ENCODE peak calls at places on chromosomes 1 and 21, in ten cellular contexts. T is RWPE2; D is CD4-positive, alpha-beta T cell; A is CD4-positive, CD25-positive, alpha-beta regulatory T cell; C is caudate nucleus; B is cardiac muscle cell; Z is pancreas; H is Karpas-422; N is hepatocyte; U is uterus. L is an unnamed sample.

GRCh38 chr1:119731060-119731459 is 19.3 kb downstream of the PHGDH start:
- DNase-seq in U (no peak), C (no peak), Z (no peak), A (no peak), D (no peak), H (no peak), T (no peak), B (no peak), N (no peak), L (no peak)

GRCh38 chr1:41072051-41072450 is 50.5 kb upstream of the SLFNL1 start:
- DNase-seq in H (no peak), U (no peak), Z (no peak), B (peak), A (no peak), N (no peak), C (no peak), D (no peak), T (no peak), L (no peak)

GRCh38 chr1:3700631-3701030 is 48.3 kb downstream of the TP73 start:
- DNase-seq in T (no peak), A (no peak), H (no peak), N (no peak), D (no peak), U (no peak), C (no peak), Z (no peak), B (no peak), L (no peak)

GRCh38 chr1:59075021-59075420 is 221.9 kb upstream of the FGGY start:
- DNase-seq in D (no peak), H (no peak), Z (no peak), T (no peak), B (no peak), U (no peak), C (no peak), N (no peak), A (no peak), L (no peak)

GRCh38 chr1:209354111-209354839 is 229.2 kb upstream of the CAMK1G start:
- DNase-seq in Z (peak), C (peak), U (peak), D (peak), B (peak), N (peak), T (peak), A (peak), H (peak), L (peak)

GRCh38 chr1:33137800-33138199 is 44.0 kb downstream of the TRIM62 start:
- DNase-seq in U (peak), B (peak), A (peak), D (peak), C (no peak), H (peak), T (no peak), N (peak), Z (no peak), L (peak)

GRCh38 chr1:32988665-32989064 is 24.1 kb upstream of the RNF19B start:
- DNase-seq in B (peak), H (no peak), T (no peak), U (no peak), D (no peak), N (no peak), C (no peak), Z (no peak), A (no peak), L (no peak)

GRCh38 chr1:60427701-60428100 is 354.1 kb upstream of the C1orf87 start:
- DNase-seq in C (no peak), N (no peak), T (no peak), U (no peak), A (no peak), D (no peak), Z (no peak), H (no peak), B (no peak), L (no peak)

GRCh38 chr1:87200875-87201638 is 127.6 kb upstream of the LMO4 start:
- DNase-seq in B (no peak), U (no peak), N (peak), A (no peak), T (no peak), Z (no peak), D (no peak), C (no peak), H (no peak), L (no peak)

GRCh38 chr21:35275776-35276175 is 226.7 kb upstream of the RUNX1 start:
- DNase-seq in N (no peak), D (no peak), U (no peak), H (no peak), C (no peak), Z (no peak), B (peak), A (no peak), T (no peak), L (no peak)

GRCh38 chr1:220974431-220974830 is 95.2 kb downstream of the HLX start:
- DNase-seq in H (no peak), C (no peak), B (no peak), N (no peak), T (no peak), D (no peak), Z (no peak), A (no peak), U (no peak), L (no peak)

GRCh38 chr1:228141082-228141870 is 1.2 kb downstream of the GUK1 start:
- DNase-seq in T (peak), D (no peak), C (no peak), Z (peak), U (peak), A (no peak), N (peak), H (no peak), B (peak), L (no peak)

GRCh38 chr1:5892370-5892769 is 99.9 kb downstream of the NPHP4 start:
- DNase-seq in T (peak), D (no peak), B (no peak), N (no peak), U (no peak), A (no peak), H (no peak), C (no peak), Z (no peak), L (no peak)

GRCh38 chr1:231419738-231420298 is 2.3 kb downstream of the EGLN1 start:
- DNase-seq in Z (no peak), T (no peak), H (peak), A (no peak), B (peak), C (no peak), N (no peak), D (no peak), U (no peak), L (no peak)

GRCh38 chr1:156103521-156103947 is 11.0 kb upstream of the LMNA start:
- DNase-seq in U (peak), C (no peak), D (no peak), T (no peak), B (peak), N (no peak), H (no peak), Z (no peak), A (no peak), L (no peak)

GRCh38 chr1:168689726-168690602 is 39.0 kb downstream of the DPT start:
- DNase-seq in U (no peak), B (peak), T (no peak), D (no peak), Z (peak), C (no peak), N (peak), H (no peak), A (no peak), L (no peak)

GRCh38 chr1:18535391-18536210 is 54.9 kb downstream of the KLHDC7A start:
- DNase-seq in B (no peak), N (peak), U (no peak), H (no peak), T (no peak), A (no peak), D (no peak), C (no peak), Z (peak), L (no peak)

GRCh38 chr1:163412216-163412615 is 90.5 kb downstream of the NUF2 start:
- DNase-seq in N (no peak), B (no peak), C (no peak), A (no peak), H (no peak), T (no peak), D (no peak), Z (no peak), U (no peak), L (no peak)

GRCh38 chr1:203306970-203307541 is 1.7 kb downstream of the BTG2 start:
- DNase-seq in T (no peak), C (no peak), Z (peak), B (no peak), H (peak), D (peak), A (peak), U (no peak), N (peak), L (no peak)

GRCh38 chr1:41742219-41742618 is 176.5 kb downstream of the HIVEP3 start:
- DNase-seq in D (no peak), Z (no peak), N (no peak), B (peak), C (no peak), T (no peak), U (no peak), H (no peak), A (no peak), L (no peak)

GRCh38 chr21:20999567-21000169 is 1.5 kb downstream of the NCAM2 start:
- DNase-seq in Z (no peak), D (no peak), A (no peak), N (peak), B (peak), H (peak), C (peak), T (no peak), U (no peak), L (peak)

GRCh38 chr1:152622803-152623202 is at the start of gene LCE3A:
- DNase-seq in H (peak), N (no peak), U (no peak), B (no peak), D (no peak), Z (no peak), T (no peak), A (no peak), C (no peak), L (no peak)

GRCh38 chr1:202068596-202068995 is 54.1 kb upstream of the GPR37L1 start:
- DNase-seq in Z (no peak), T (no peak), A (no peak), D (no peak), C (no peak), N (no peak), U (no peak), H (no peak), B (no peak), L (no peak)

GRCh38 chr1:207885129-207886032 is 25.5 kb downstream of the CD34 start:
- DNase-seq in H (peak), B (peak), Z (peak), N (peak), D (peak), A (peak), T (peak), U (peak), C (peak), L (peak)

GRCh38 chr1:224114787-224115175 is 870 bp downstream of the FBXO28 start:
- DNase-seq in U (no peak), C (no peak), D (no peak), B (peak), Z (no peak), H (no peak), A (peak), T (no peak), N (peak), L (no peak)

GRCh38 chr1:224057461-224058199 is 56.3 kb upstream of the FBXO28 start:
- DNase-seq in U (no peak), T (no peak), N (no peak), C (no peak), Z (no peak), B (no peak), H (no peak), D (no peak), A (no peak), L (no peak)

GRCh38 chr21:15592271-15592860 is 137.4 kb upstream of the USP25 start:
- DNase-seq in D (no peak), N (peak), C (no peak), U (no peak), A (peak), B (peak), H (peak), T (no peak), Z (no peak), L (no peak)

GRCh38 chr1:43834280-43835140 is 99.1 kb upstream of the ARTN start:
- DNase-seq in D (no peak), C (no peak), T (no peak), B (peak), U (no peak), Z (no peak), H (no peak), A (no peak), N (no peak), L (no peak)

GRCh38 chr1:78520216-78520615 is 29.4 kb downstream of the PTGFR start:
- DNase-seq in B (peak), U (no peak), N (no peak), C (no peak), Z (no peak), T (no peak), H (no peak), D (no peak), A (no peak), L (no peak)

GRCh38 chr1:87240661-87241285 is 87.9 kb upstream of the LMO4 start:
- DNase-seq in Z (no peak), C (no peak), T (no peak), H (no peak), B (no peak), A (no peak), D (no peak), U (no peak), N (no peak), L (no peak)

GRCh38 chr1:242751941-242752340 is 227.4 kb upstream of the PLD5 start:
- DNase-seq in D (no peak), C (no peak), A (no peak), T (no peak), N (no peak), H (no peak), B (no peak), U (no peak), Z (no peak), L (no peak)

GRCh38 chr1:86016076-86016746 is 140.4 kb downstream of the COL24A1 start:
- DNase-seq in Z (no peak), B (no peak), A (no peak), D (no peak), C (no peak), T (no peak), U (no peak), H (no peak), N (no peak), L (no peak)

GRCh38 chr21:33968998-33969353 is 53.4 kb upstream of the ATP5PO start:
- DNase-seq in H (no peak), A (no peak), U (no peak), T (no peak), Z (no peak), N (no peak), B (no peak), C (no peak), D (no peak), L (no peak)

GRCh38 chr1:65393345-65393744 is 27.1 kb upstream of the LEPR start:
- DNase-seq in Z (no peak), D (no peak), B (peak), T (no peak), H (no peak), U (no peak), N (no peak), A (no peak), C (no peak), L (no peak)

GRCh38 chr1:53448241-53448841 is 10.9 kb upstream of the DMRTB1 start:
- DNase-seq in T (no peak), A (no peak), C (no peak), U (no peak), B (no peak), N (no peak), Z (no peak), D (no peak), H (no peak), L (no peak)

GRCh38 chr1:239112536-239112935 is 273.8 kb upstream of the CHRM3 start:
- DNase-seq in A (no peak), N (peak), D (no peak), B (no peak), T (no peak), H (no peak), Z (no peak), C (no peak), U (no peak), L (no peak)

GRCh38 chr1:36818771-36819170 is 215.5 kb downstream of the GRIK3 start:
- DNase-seq in U (no peak), H (no peak), C (no peak), N (no peak), A (no peak), D (no peak), B (no peak), T (no peak), Z (no peak), L (no peak)

GRCh38 chr1:36816348-36816747 is 218.0 kb downstream of the GRIK3 start:
- DNase-seq in T (no peak), Z (no peak), U (no peak), D (no peak), C (no peak), H (no peak), B (no peak), A (no peak), N (no peak), L (no peak)

GRCh38 chr1:36814774-36815173 is 219.5 kb downstream of the GRIK3 start:
- DNase-seq in A (no peak), Z (no peak), T (no peak), D (no peak), H (no peak), B (no peak), C (no peak), N (no peak), U (no peak), L (no peak)
- H3K27ac ChIP-seq in A (no peak), Z (no peak), T (no peak), D (no peak), H (no peak), B (no peak), C (no peak), N (no peak), U (no peak), L (no peak)

GRCh38 chr1:9922342-9922741 is 12.3 kb upstream of the CTNNBIP1 start:
- DNase-seq in D (no peak), B (peak), Z (no peak), H (no peak), U (no peak), N (no peak), A (no peak), T (no peak), C (no peak), L (no peak)
- H3K27ac ChIP-seq in D (no peak), B (peak), Z (no peak), H (no peak), U (no peak), N (no peak), A (no peak), T (no peak), C (no peak), L (no peak)

DNA sequence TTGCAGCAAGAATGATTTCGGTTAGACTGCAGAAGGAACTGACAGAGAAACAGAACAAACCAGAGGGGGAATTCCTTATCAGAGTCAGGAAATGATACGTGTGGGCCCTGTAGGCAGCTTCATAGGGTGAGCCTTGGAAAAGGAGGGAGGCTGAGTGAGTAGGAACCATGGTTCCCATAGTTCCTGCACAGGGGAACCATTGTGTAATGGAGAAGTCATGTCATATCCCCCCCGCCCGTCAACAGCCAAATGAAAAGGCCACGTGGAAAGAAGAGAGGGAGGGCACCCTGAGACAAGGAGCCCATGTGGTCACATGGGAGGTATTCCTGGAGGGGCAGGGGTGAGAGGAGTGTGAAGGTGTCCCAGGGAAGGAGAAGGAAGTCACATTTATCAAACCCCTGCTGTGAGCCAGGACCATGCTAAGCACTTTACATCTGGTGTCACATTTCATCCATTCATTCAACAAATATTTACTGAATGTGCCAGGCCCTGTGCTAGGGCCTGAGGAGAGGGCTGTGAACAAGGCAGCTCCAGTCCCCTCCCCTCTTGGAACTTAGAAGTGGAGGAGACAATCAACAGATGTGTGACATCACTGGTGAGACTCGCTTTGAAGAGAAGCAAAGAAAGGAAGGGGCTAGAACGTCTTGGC is 15.7 kb upstream of the FGR start:
- DNase-seq in T (no peak), U (no peak), H (no peak), N (peak), Z (no peak), B (peak), A (no peak), D (no peak), C (peak), L (no peak)
- H3K27ac ChIP-seq in T (no peak), U (no peak), H (no peak), N (no peak), Z (no peak), B (peak), A (no peak), D (no peak), C (no peak), L (no peak)

GRCh38 chr1:154730251-154730650 is 122.3 kb upstream of the ADAR start:
- DNase-seq in U (no peak), Z (no peak), H (no peak), D (no peak), N (peak), T (no peak), A (no peak), C (no peak), B (peak), L (no peak)
- H3K27ac ChIP-seq in U (peak), Z (no peak), H (no peak), D (no peak), N (no peak), T (peak), A (no peak), C (peak), B (no peak), L (no peak)

DNA sequence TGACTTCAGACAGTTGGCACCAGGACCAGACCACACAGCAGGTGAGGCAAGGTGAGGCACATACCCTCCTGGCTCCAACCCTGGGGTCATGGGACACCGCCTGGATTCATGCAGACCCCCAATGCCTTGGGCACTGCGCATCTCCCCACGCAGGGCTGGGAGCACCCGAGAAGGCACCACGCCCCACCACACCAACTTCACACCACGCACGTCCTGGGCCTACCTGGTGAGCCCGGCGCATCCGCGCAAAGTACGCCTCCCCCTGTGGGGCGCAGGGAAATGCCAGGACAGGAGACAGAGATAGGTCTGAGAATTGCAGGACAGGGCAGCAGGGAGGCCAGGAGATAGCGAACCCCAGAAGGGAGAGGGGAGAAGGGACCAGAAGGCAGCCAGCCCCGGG is 58.5 kb downstream of the LDLRAD2 start:
- DNase-seq in Z (no peak), U (no peak), A (no peak), H (no peak), T (no peak), C (no peak), D (no peak), N (no peak), B (no peak), L (no peak)
- H3K27ac ChIP-seq in Z (no peak), U (peak), A (no peak), H (no peak), T (peak), C (no peak), D (no peak), N (no peak), B (no peak), L (no peak)

GRCh38 chr1:21552715-21553114 is 43.5 kb downstream of the ALPL start:
- DNase-seq in H (no peak), D (no peak), T (no peak), A (no peak), C (no peak), N (no peak), U (no peak), Z (no peak), B (peak), L (no peak)
- H3K27ac ChIP-seq in H (no peak), D (no peak), T (no peak), A (no peak), C (no peak), N (no peak), U (no peak), Z (no peak), B (peak), L (no peak)